ENCODE peak calls at places on chromosomes 13 and 19, in four cellular contexts. D is K562, B is HepG2, W is GM12878. U is an unnamed sample.

GRCh38 chr19:35871611-35872010 is 3.2 kb downstream of the APLP1 start:
- DNase-seq in B (no peak), W (no peak), D (no peak), U (no peak)

GRCh38 chr19:55437410-55437809 is 5.7 kb downstream of the SHISA7 start:
- DNase-seq in B (peak; percentile 46), D (peak; percentile 83), W (no peak), U (peak; percentile 85)

GRCh38 chr13:37225414-37226047 is 120.1 kb upstream of the CSNK1A1L start:
- DNase-seq in B (no peak), W (no peak), D (no peak), U (no peak)

GRCh38 chr19:49125025-49125731 is 5.8 kb downstream of the PPFIA3 start:
- DNase-seq in W (no peak), D (no peak), B (peak; percentile 65), U (peak; percentile 77)

GRCh38 chr13:73429691-73430090 is 370.9 kb downstream of the KLF5 start:
- DNase-seq in D (no peak), W (no peak), B (no peak), U (no peak)

GRCh38 chr19:18488838-18489626 is 32.8 kb downstream of the ELL start:
- DNase-seq in D (peak; percentile 68), W (no peak), B (peak; percentile 50), U (peak; percentile 73)

GRCh38 chr19:55585658-55586339 is 5.2 kb upstream of the ZNF579 start:
- DNase-seq in W (no peak), D (no peak), B (peak; percentile 76), U (peak; percentile 89)

GRCh38 chr19:50417850-50418185 is 920 bp upstream of the SPIB start:
- DNase-seq in D (no peak), B (no peak), W (no peak), U (no peak)

GRCh38 chr19:23481043-23481442 is 85.8 kb upstream of the ZNF91 start:
- DNase-seq in W (no peak), B (no peak), D (no peak), U (no peak)

GRCh38 chr19:48445256-48445605 is 552 bp upstream of the GRWD1 start:
- DNase-seq in B (peak; percentile 82), W (no peak), D (peak; percentile 85), U (no peak)

GRCh38 chr19:33956941-33957340 is 160.3 kb downstream of the KCTD15 start:
- DNase-seq in W (no peak), D (no peak), B (no peak), U (no peak)

GRCh38 chr13:101140087-101140770 is 276.1 kb downstream of the NALCN start:
- DNase-seq in D (no peak), B (no peak), W (no peak), U (no peak)

GRCh38 chr13:91346062-91346461 is 1.4 kb upstream of the MIR17HG start:
- DNase-seq in W (no peak), B (no peak), D (no peak), U (no peak)

GRCh38 chr13:30892966-30893365 is 13.1 kb upstream of the MEDAG start:
- DNase-seq in B (peak; percentile 17), D (peak; percentile 34), W (no peak), U (peak; percentile 89)

GRCh38 chr13:103350147-103350546 is 283.9 kb upstream of the SLC10A2 start:
- DNase-seq in D (no peak), W (no peak), B (no peak), U (no peak)

GRCh38 chr19:30224689-30225606 is 147.2 kb upstream of the ZNF536 start:
- DNase-seq in D (no peak), W (no peak), B (no peak), U (no peak)

GRCh38 chr13:41028051-41028450 is 8.9 kb upstream of the ELF1 start:
- DNase-seq in B (no peak), W (no peak), D (no peak), U (no peak)

GRCh38 chr19:45469835-45470146 is 2.0 kb downstream of the FOSB start:
- DNase-seq in B (peak; percentile 85), W (no peak), D (peak; percentile 93), U (peak; percentile 94)

GRCh38 chr13:39777527-39778061 is 122.1 kb downstream of the COG6 start:
- DNase-seq in B (no peak), W (no peak), D (peak; percentile 1), U (no peak)

GRCh38 chr13:69551193-69551592 is 556.4 kb upstream of the ATXN8OS start:
- DNase-seq in W (no peak), D (no peak), B (no peak), U (no peak)

GRCh38 chr13:69547780-69548179 is 559.8 kb upstream of the ATXN8OS start:
- DNase-seq in B (no peak), D (no peak), W (no peak), U (no peak)

GRCh38 chr13:69545500-69546025 is 562.1 kb upstream of the ATXN8OS start:
- DNase-seq in B (no peak), W (no peak), D (no peak), U (no peak)
- TF ChIP-seq ETV6 in B (no peak), W (no peak), D (no peak), U (no peak)

GRCh38 chr13:98749501-98749900 is 3.0 kb downstream of the SLC15A1 start:
- DNase-seq in B (no peak), W (no peak), D (no peak), U (no peak)
- TF ChIP-seq CREB1 in B (no peak), W (no peak), D (no peak), U (no peak)

DNA sequence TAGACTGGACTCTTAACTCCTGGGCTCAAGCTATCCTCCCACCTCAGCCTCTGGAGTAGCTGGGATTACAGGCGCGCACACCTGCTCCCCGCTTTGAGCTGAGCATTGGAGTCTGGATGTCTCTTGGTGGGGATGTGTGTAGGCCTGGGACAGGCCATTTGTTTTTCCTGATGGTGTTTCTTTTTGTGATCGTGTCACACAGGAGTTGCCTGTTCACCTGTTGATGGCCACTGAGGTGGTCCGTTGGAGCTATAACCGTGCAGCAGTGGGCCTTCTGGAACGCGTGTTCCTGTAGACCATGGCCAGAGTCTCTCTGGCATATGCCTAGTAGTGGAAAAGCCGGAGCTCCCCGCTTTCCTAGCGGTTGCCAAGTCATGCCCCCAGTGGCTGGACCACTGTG is 3.5 kb downstream of the PAK4 start:
- DNase-seq in W (no peak), D (no peak), B (no peak), U (no peak)
- TF ChIP-seq ETV6 in W (no peak), D (no peak), B (no peak), U (no peak)

GRCh38 chr13:112545866-112546265 is 42.1 kb downstream of the TUBGCP3 start:
- DNase-seq in D (no peak), B (no peak), W (no peak), U (no peak)
- TF ChIP-seq CREB1 in D (no peak), B (no peak), W (no peak), U (no peak)

GRCh38 chr19:58563034-58563573 is 4.7 kb upstream of the UBE2M start:
- DNase-seq in B (no peak), D (no peak), W (no peak), U (peak; percentile 30)
- TF ChIP-seq ETV6 in B (no peak), D (no peak), W (no peak), U (no peak)

DNA sequence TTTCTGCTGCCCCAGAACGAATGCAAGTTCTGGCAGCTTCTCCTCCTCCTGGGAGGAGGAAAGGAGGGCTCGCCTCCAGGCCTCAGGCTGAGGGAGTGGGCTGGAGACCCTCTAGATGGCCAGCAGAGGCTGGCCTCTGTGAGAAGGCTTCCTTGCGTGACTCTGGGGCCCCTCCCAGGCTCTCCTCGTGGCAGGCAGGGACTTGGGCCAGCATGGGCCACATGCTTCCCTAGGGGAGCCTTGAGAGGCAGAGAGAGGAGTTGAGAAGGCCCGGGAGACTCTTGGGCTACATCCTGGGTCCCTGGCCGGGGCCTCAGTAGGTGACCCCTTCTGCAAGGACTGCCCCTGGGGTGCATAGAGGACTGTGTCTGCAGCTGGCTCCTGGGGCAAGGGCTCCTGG is 25.9 kb downstream of the LYL1 start:
- DNase-seq in D (no peak), W (no peak), B (no peak), U (no peak)
- TF ChIP-seq CREB1 in D (no peak), W (no peak), B (no peak), U (no peak)

GRCh38 chr13:29810145-29810742 is 40.2 kb downstream of the UBL3 start:
- DNase-seq in B (peak; percentile 5), W (no peak), D (no peak), U (no peak)
- TF ChIP-seq ETV6 in B (no peak), W (no peak), D (no peak), U (no peak)